ENCODE peak calls at places on chromosome 1, in five cellular contexts. G is occipital lobe; T is cardiac fibroblast; U is SK-MEL-5; F is stimulated activated CD8-positive, alpha-beta memory T cell treated with anti-CD3 and anti-CD28 coated beads, Interleukin-15, amount 100 ng/mL, for 48 hours. B is an unnamed sample.

GRCh38 chr1:230326971-230327891 is 98.9 kb downstream of the PGBD5 start:
- DNase-seq in U (no peak), G (no peak), F (no peak), T (peak; percentile 44), B (no peak)

GRCh38 chr1:209590405-209590804 is 6.9 kb downstream of the CAMK1G start:
- DNase-seq in F (no peak), U (peak; percentile 66), G (peak; percentile 75), T (peak; percentile 23), B (no peak)

GRCh38 chr1:20732071-20732587 is 374 bp downstream of the SH2D5 start:
- DNase-seq in T (peak; percentile 52), G (peak; percentile 63), U (peak; percentile 61), F (peak; percentile 39), B (peak; percentile 35)

GRCh38 chr1:192506741-192507155 is 68.8 kb upstream of the RGS1 start:
- DNase-seq in T (peak; percentile 68), U (peak; percentile 59), F (no peak), G (no peak), B (peak; percentile 19)

GRCh38 chr1:24250791-24251190 is 63.7 kb upstream of the IFNLR1 start:
- DNase-seq in T (no peak), F (no peak), U (no peak), G (no peak), B (no peak)

GRCh38 chr1:49307452-49307851 is 530.8 kb upstream of the BEND5 start:
- DNase-seq in U (no peak), G (no peak), F (no peak), T (no peak), B (no peak)

GRCh38 chr1:75423616-75424015 is 187.3 kb downstream of the SLC44A5 start:
- DNase-seq in T (no peak), F (no peak), G (no peak), U (peak; percentile 25), B (no peak)

GRCh38 chr1:151935154-151935553 is 25.8 kb upstream of the THEM4 start:
- DNase-seq in F (no peak), T (no peak), G (no peak), U (peak; percentile 62), B (no peak)

GRCh38 chr1:35448344-35448801 is 108.8 kb downstream of the KIAA0319L start:
- DNase-seq in U (peak; percentile 79), F (no peak), G (no peak), T (peak; percentile 98), B (peak; percentile 75)